ENCODE peak calls at places on chromosomes 12 and 14, in ten cellular contexts. One of them, this sample, is unnamed. For H3K27me3, the result is how much of the 10 kb centered on the place peaks cover.

GRCh38 chr12:110917467-110917866 is 2.9 kb downstream of the MYL2 start:
- DNase-seq in psoas muscle: no peak
- DNase-seq in body of pancreas: no peak
- DNase-seq in lower lobe of right lung: no peak
- DNase-seq in heart left ventricle: no peak
- DNase-seq in left ventricle myocardium inferior: no peak
- DNase-seq in brain microvascular endothelial cell: peak
- DNase-seq in cardiac muscle cell: peak
- DNase-seq in stomach: no peak
- DNase-seq in GM23338: no peak
- DNase-seq in this sample: no peak

GRCh38 chr14:102279688-102280348 is 25.1 kb downstream of the MOK start:
- DNase-seq in psoas muscle: no peak
- DNase-seq in body of pancreas: peak
- DNase-seq in lower lobe of right lung: no peak
- DNase-seq in heart left ventricle: no peak
- DNase-seq in left ventricle myocardium inferior: no peak
- DNase-seq in brain microvascular endothelial cell: peak
- DNase-seq in cardiac muscle cell: no peak
- DNase-seq in stomach: no peak
- DNase-seq in GM23338: peak
- DNase-seq in this sample: peak

GRCh38 chr12:26334621-26335124 is 139.3 kb downstream of the SSPN start:
- DNase-seq in psoas muscle: no peak
- DNase-seq in body of pancreas: peak
- DNase-seq in lower lobe of right lung: peak
- DNase-seq in heart left ventricle: no peak
- DNase-seq in left ventricle myocardium inferior: no peak
- DNase-seq in brain microvascular endothelial cell: no peak
- DNase-seq in cardiac muscle cell: no peak
- DNase-seq in stomach: no peak
- DNase-seq in GM23338: no peak
- DNase-seq in this sample: no peak

GRCh38 chr12:70351076-70351475 is 15.0 kb upstream of the KCNMB4 start:
- DNase-seq in psoas muscle: no peak
- DNase-seq in body of pancreas: no peak
- DNase-seq in lower lobe of right lung: no peak
- DNase-seq in heart left ventricle: no peak
- DNase-seq in left ventricle myocardium inferior: no peak
- DNase-seq in brain microvascular endothelial cell: no peak
- DNase-seq in cardiac muscle cell: no peak
- DNase-seq in stomach: no peak
- DNase-seq in GM23338: no peak
- DNase-seq in this sample: no peak

GRCh38 chr14:34075826-34076225 is 125.0 kb upstream of the EGLN3 start:
- DNase-seq in psoas muscle: no peak
- DNase-seq in body of pancreas: no peak
- DNase-seq in lower lobe of right lung: no peak
- DNase-seq in heart left ventricle: no peak
- DNase-seq in left ventricle myocardium inferior: no peak
- DNase-seq in brain microvascular endothelial cell: no peak
- DNase-seq in cardiac muscle cell: no peak
- DNase-seq in stomach: no peak
- DNase-seq in GM23338: no peak
- DNase-seq in this sample: no peak

GRCh38 chr12:88166179-88166578 is 24.1 kb downstream of the TMTC3 start:
- DNase-seq in psoas muscle: no peak
- DNase-seq in body of pancreas: no peak
- DNase-seq in lower lobe of right lung: no peak
- DNase-seq in heart left ventricle: no peak
- DNase-seq in left ventricle myocardium inferior: no peak
- DNase-seq in brain microvascular endothelial cell: no peak
- DNase-seq in cardiac muscle cell: no peak
- DNase-seq in stomach: no peak
- DNase-seq in GM23338: no peak
- DNase-seq in this sample: no peak

GRCh38 chr12:62128186-62128965 is 131.8 kb upstream of the USP15 start:
- DNase-seq in psoas muscle: no peak
- DNase-seq in body of pancreas: no peak
- DNase-seq in lower lobe of right lung: no peak
- DNase-seq in heart left ventricle: no peak
- DNase-seq in left ventricle myocardium inferior: no peak
- DNase-seq in brain microvascular endothelial cell: no peak
- DNase-seq in cardiac muscle cell: no peak
- DNase-seq in stomach: no peak
- DNase-seq in GM23338: no peak
- DNase-seq in this sample: no peak

GRCh38 chr14:63220526-63220925 is 16.3 kb downstream of the RHOJ start:
- DNase-seq in psoas muscle: no peak
- DNase-seq in body of pancreas: no peak
- DNase-seq in lower lobe of right lung: no peak
- DNase-seq in heart left ventricle: no peak
- DNase-seq in left ventricle myocardium inferior: no peak
- DNase-seq in brain microvascular endothelial cell: no peak
- DNase-seq in cardiac muscle cell: no peak
- DNase-seq in stomach: no peak
- DNase-seq in GM23338: no peak
- DNase-seq in this sample: no peak

GRCh38 chr12:76782440-76782996 is 18.6 kb downstream of the ZDHHC17 start:
- DNase-seq in psoas muscle: no peak
- DNase-seq in body of pancreas: no peak
- DNase-seq in lower lobe of right lung: no peak
- DNase-seq in heart left ventricle: no peak
- DNase-seq in left ventricle myocardium inferior: no peak
- DNase-seq in brain microvascular endothelial cell: no peak
- DNase-seq in cardiac muscle cell: no peak
- DNase-seq in stomach: no peak
- DNase-seq in GM23338: no peak
- DNase-seq in this sample: no peak

GRCh38 chr14:92382677-92383076 is 59.7 kb downstream of the SLC24A4 start:
- DNase-seq in psoas muscle: no peak
- DNase-seq in body of pancreas: no peak
- DNase-seq in lower lobe of right lung: no peak
- DNase-seq in heart left ventricle: no peak
- DNase-seq in left ventricle myocardium inferior: no peak
- DNase-seq in brain microvascular endothelial cell: no peak
- DNase-seq in cardiac muscle cell: no peak
- DNase-seq in stomach: no peak
- DNase-seq in GM23338: peak
- DNase-seq in this sample: no peak

GRCh38 chr14:34301107-34301734 is 160.8 kb downstream of the SPTSSA start:
- DNase-seq in psoas muscle: no peak
- DNase-seq in body of pancreas: peak
- DNase-seq in lower lobe of right lung: no peak
- DNase-seq in heart left ventricle: no peak
- DNase-seq in left ventricle myocardium inferior: no peak
- DNase-seq in brain microvascular endothelial cell: peak
- DNase-seq in cardiac muscle cell: peak
- DNase-seq in stomach: no peak
- DNase-seq in GM23338: peak
- DNase-seq in this sample: no peak

GRCh38 chr14:60250318-60251035 is 1.5 kb downstream of the PPM1A start:
- DNase-seq in psoas muscle: no peak
- DNase-seq in body of pancreas: peak
- DNase-seq in lower lobe of right lung: no peak
- DNase-seq in heart left ventricle: no peak
- DNase-seq in left ventricle myocardium inferior: no peak
- DNase-seq in brain microvascular endothelial cell: no peak
- DNase-seq in cardiac muscle cell: no peak
- DNase-seq in stomach: no peak
- DNase-seq in GM23338: peak
- DNase-seq in this sample: no peak

GRCh38 chr14:79585845-79586244 is 625.5 kb downstream of the DIO2 start:
- DNase-seq in psoas muscle: no peak
- DNase-seq in body of pancreas: peak
- DNase-seq in lower lobe of right lung: no peak
- DNase-seq in heart left ventricle: no peak
- DNase-seq in left ventricle myocardium inferior: no peak
- DNase-seq in brain microvascular endothelial cell: peak
- DNase-seq in cardiac muscle cell: no peak
- DNase-seq in stomach: no peak
- DNase-seq in GM23338: no peak
- DNase-seq in this sample: no peak

GRCh38 chr14:79584679-79585078 is 626.6 kb downstream of the DIO2 start:
- DNase-seq in psoas muscle: no peak
- DNase-seq in body of pancreas: peak
- DNase-seq in lower lobe of right lung: no peak
- DNase-seq in heart left ventricle: no peak
- DNase-seq in left ventricle myocardium inferior: no peak
- DNase-seq in brain microvascular endothelial cell: peak
- DNase-seq in cardiac muscle cell: peak
- DNase-seq in stomach: no peak
- DNase-seq in GM23338: no peak
- DNase-seq in this sample: peak

GRCh38 chr14:79587194-79587593 is 624.1 kb downstream of the DIO2 start:
- DNase-seq in psoas muscle: no peak
- DNase-seq in body of pancreas: no peak
- DNase-seq in lower lobe of right lung: no peak
- DNase-seq in heart left ventricle: no peak
- DNase-seq in left ventricle myocardium inferior: no peak
- DNase-seq in brain microvascular endothelial cell: no peak
- DNase-seq in cardiac muscle cell: no peak
- DNase-seq in stomach: no peak
- DNase-seq in GM23338: no peak
- DNase-seq in this sample: no peak

GRCh38 chr14:79586401-79586800 is 624.9 kb downstream of the DIO2 start:
- DNase-seq in psoas muscle: no peak
- DNase-seq in body of pancreas: peak
- DNase-seq in lower lobe of right lung: peak
- DNase-seq in heart left ventricle: no peak
- DNase-seq in left ventricle myocardium inferior: no peak
- DNase-seq in brain microvascular endothelial cell: no peak
- DNase-seq in cardiac muscle cell: no peak
- DNase-seq in stomach: no peak
- DNase-seq in GM23338: no peak
- DNase-seq in this sample: no peak

DNA sequence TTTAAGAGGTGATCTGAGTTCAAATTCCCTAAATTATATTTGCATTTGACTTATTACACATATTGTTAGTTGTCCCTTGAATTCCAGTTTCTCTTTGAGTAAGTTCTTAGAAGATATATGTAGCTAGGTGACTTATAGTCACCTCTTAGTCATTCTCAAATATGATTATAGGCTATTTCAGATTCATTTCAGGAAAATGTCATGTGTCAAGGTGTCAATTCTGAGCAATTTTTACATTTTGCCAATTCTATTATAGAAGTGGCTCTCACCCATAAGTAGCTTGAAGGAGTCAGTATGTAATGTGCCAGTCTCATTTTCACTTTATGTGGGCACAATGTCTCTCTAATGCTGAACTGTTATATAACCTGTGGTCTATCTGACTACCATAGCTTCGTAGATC is 623.4 kb downstream of the DIO2 start:
- DNase-seq in psoas muscle: no peak
- DNase-seq in body of pancreas: no peak
- DNase-seq in lower lobe of right lung: no peak
- DNase-seq in heart left ventricle: no peak
- DNase-seq in left ventricle myocardium inferior: no peak
- DNase-seq in brain microvascular endothelial cell: no peak
- DNase-seq in cardiac muscle cell: no peak
- DNase-seq in stomach: no peak
- DNase-seq in GM23338: no peak
- DNase-seq in this sample: no peak
- H3K4me3 ChIP-seq in psoas muscle: no peak
- H3K4me3 ChIP-seq in body of pancreas: no peak
- H3K4me3 ChIP-seq in lower lobe of right lung: no peak
- H3K4me3 ChIP-seq in heart left ventricle: no peak
- H3K4me3 ChIP-seq in left ventricle myocardium inferior: no peak
- H3K4me3 ChIP-seq in brain microvascular endothelial cell: no peak
- H3K4me3 ChIP-seq in cardiac muscle cell: no peak
- H3K4me3 ChIP-seq in stomach: no peak
- H3K4me3 ChIP-seq in GM23338: no peak
- H3K4me3 ChIP-seq in this sample: no peak

GRCh38 chr12:67161322-67161918 is 107.7 kb upstream of the CAND1 start:
- DNase-seq in psoas muscle: no peak
- DNase-seq in body of pancreas: peak
- DNase-seq in lower lobe of right lung: no peak
- DNase-seq in heart left ventricle: no peak
- DNase-seq in left ventricle myocardium inferior: no peak
- DNase-seq in brain microvascular endothelial cell: peak
- DNase-seq in cardiac muscle cell: peak
- DNase-seq in stomach: peak
- DNase-seq in GM23338: peak
- DNase-seq in this sample: peak
- TF ChIP-seq CTCF in psoas muscle: peak
- TF ChIP-seq CTCF in body of pancreas: peak
- TF ChIP-seq CTCF in lower lobe of right lung: peak
- TF ChIP-seq CTCF in heart left ventricle: peak
- TF ChIP-seq CTCF in left ventricle myocardium inferior: peak
- TF ChIP-seq CTCF in brain microvascular endothelial cell: peak
- TF ChIP-seq CTCF in cardiac muscle cell: peak
- TF ChIP-seq CTCF in stomach: peak
- TF ChIP-seq CTCF in GM23338: peak
- TF ChIP-seq CTCF in this sample: peak

GRCh38 chr14:32933623-32933942 is 5.1 kb upstream of the NPAS3 start:
- DNase-seq in psoas muscle: no peak
- DNase-seq in body of pancreas: no peak
- DNase-seq in lower lobe of right lung: no peak
- DNase-seq in heart left ventricle: no peak
- DNase-seq in left ventricle myocardium inferior: no peak
- DNase-seq in brain microvascular endothelial cell: peak
- DNase-seq in cardiac muscle cell: no peak
- DNase-seq in stomach: no peak
- DNase-seq in GM23338: peak
- DNase-seq in this sample: no peak
- H3K27me3 ChIP-seq in psoas muscle: under half
- H3K27me3 ChIP-seq in body of pancreas: under half
- H3K27me3 ChIP-seq in lower lobe of right lung: half or more
- H3K27me3 ChIP-seq in heart left ventricle: under half
- H3K27me3 ChIP-seq in left ventricle myocardium inferior: half or more
- H3K27me3 ChIP-seq in brain microvascular endothelial cell: under half
- H3K27me3 ChIP-seq in cardiac muscle cell: half or more
- H3K27me3 ChIP-seq in stomach: half or more
- H3K27me3 ChIP-seq in GM23338: half or more
- H3K27me3 ChIP-seq in this sample: half or more

DNA sequence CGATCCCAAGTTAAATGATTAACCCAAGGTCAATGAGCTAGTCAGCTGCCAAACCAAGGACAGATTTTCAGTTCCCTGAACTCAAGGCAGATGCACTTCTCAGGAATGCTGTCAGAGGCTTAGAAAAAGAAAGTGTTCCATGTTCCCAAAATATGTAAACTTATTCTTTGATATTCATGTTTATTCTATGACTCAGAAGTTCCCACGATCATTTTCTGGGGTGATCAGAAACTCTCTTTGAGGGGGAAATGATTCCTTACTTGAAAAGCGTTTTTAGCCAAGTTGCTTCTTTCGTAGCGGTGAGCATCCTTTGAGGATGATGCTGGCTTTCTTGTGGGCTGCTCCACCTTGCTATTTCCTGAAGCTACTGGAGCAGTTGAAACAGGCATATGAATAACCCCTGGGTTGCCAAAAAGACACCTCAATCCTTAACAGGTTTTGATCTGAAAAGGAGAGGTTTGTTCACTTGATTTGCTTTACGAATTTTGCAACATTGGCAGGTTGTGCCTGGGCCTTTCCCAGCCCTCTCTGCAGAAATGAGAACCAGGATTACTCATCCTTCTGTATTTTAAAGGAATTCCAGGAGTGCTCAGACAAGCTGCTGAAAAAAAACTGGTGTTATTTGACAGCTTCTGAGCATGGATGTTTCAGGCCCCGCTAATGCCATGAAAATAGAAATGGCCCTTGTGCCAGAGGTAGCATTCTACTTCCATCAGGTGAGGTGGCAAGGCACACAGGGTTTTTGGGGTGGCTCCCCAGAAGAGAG is 121.4 kb upstream of the HIF1A start:
- DNase-seq in psoas muscle: no peak
- DNase-seq in body of pancreas: no peak
- DNase-seq in lower lobe of right lung: no peak
- DNase-seq in heart left ventricle: no peak
- DNase-seq in left ventricle myocardium inferior: no peak
- DNase-seq in brain microvascular endothelial cell: no peak
- DNase-seq in cardiac muscle cell: no peak
- DNase-seq in stomach: no peak
- DNase-seq in GM23338: no peak
- DNase-seq in this sample: no peak
- H3K4me3 ChIP-seq in psoas muscle: no peak
- H3K4me3 ChIP-seq in body of pancreas: no peak
- H3K4me3 ChIP-seq in lower lobe of right lung: no peak
- H3K4me3 ChIP-seq in heart left ventricle: no peak
- H3K4me3 ChIP-seq in left ventricle myocardium inferior: no peak
- H3K4me3 ChIP-seq in brain microvascular endothelial cell: no peak
- H3K4me3 ChIP-seq in cardiac muscle cell: no peak
- H3K4me3 ChIP-seq in stomach: no peak
- H3K4me3 ChIP-seq in GM23338: no peak
- H3K4me3 ChIP-seq in this sample: no peak